ENCODE peak calls at places on chromosome 6, in six cellular contexts. U is nephron progenitor cell, A is progenitor cell of endocrine pancreas, V is body of pancreas, E is prostate gland, L is AG09309. J is an unnamed sample.

GRCh38 chr6:157155838-157156237 is 167.5 kb downstream of the TMEM242 start:
- DNase-seq in A (no peak), V (no peak), L (no peak), E (no peak), U (no peak), J (no peak)

GRCh38 chr6:159002432-159003160 is 2.6 kb upstream of the RSPH3 start:
- DNase-seq in A (no peak), L (no peak), V (no peak), U (no peak), E (no peak), J (no peak)

GRCh38 chr6:151148111-151148510 is 91.7 kb upstream of the AKAP12 start:
- DNase-seq in V (no peak), A (no peak), E (no peak), U (no peak), L (no peak), J (no peak)

GRCh38 chr6:32944265-32944664 is 3.4 kb upstream of the HLA-DMB start:
- DNase-seq in A (no peak), E (no peak), V (peak; percentile 56), L (no peak), U (no peak), J (no peak)

GRCh38 chr6:2738373-2738979 is 12.2 kb downstream of the MYLK4 start:
- DNase-seq in L (no peak), V (peak; percentile 71), A (peak; percentile 34), E (peak; percentile 43), U (peak; percentile 60), J (peak; percentile 62)

GRCh38 chr6:153778216-153778615 is 260.8 kb upstream of the OPRM1 start:
- DNase-seq in L (no peak), A (no peak), E (no peak), U (no peak), V (no peak), J (no peak)

GRCh38 chr6:155429321-155429893 is 26.2 kb downstream of the NOX3 start:
- DNase-seq in V (no peak), U (no peak), L (no peak), E (no peak), A (no peak), J (no peak)

GRCh38 chr6:84926756-84927155 is 162.4 kb upstream of the TBX18 start:
- DNase-seq in U (no peak), L (no peak), A (no peak), E (no peak), V (no peak), J (no peak)

GRCh38 chr6:10528170-10528981 is 7.2 kb downstream of the GCNT2 start:
- DNase-seq in V (peak; percentile 71), L (no peak), U (no peak), A (no peak), E (peak; percentile 64), J (no peak)

GRCh38 chr6:126033696-126034095 is 47.4 kb downstream of the TRMT11 start:
- DNase-seq in V (peak; percentile 54), E (peak; percentile 27), U (peak; percentile 10), L (peak; percentile 82), A (no peak), J (peak; percentile 10)

GRCh38 chr6:49892280-49892679 is 25.9 kb upstream of the CRISP1 start:
- DNase-seq in V (no peak), L (no peak), E (no peak), A (no peak), U (no peak), J (no peak)

GRCh38 chr6:33008944-33009861 is at the start of gene HLA-DOA:
- DNase-seq in V (peak; percentile 35), U (peak; percentile 56), E (no peak), A (no peak), L (no peak), J (peak; percentile 19)

GRCh38 chr6:79737172-79737571 is 106.0 kb downstream of the SH3BGRL2 start:
- DNase-seq in L (no peak), E (peak; percentile 51), U (peak; percentile 26), A (no peak), V (no peak), J (no peak)

GRCh38 chr6:87628424-87628823 is 38.5 kb downstream of the ORC3 start:
- DNase-seq in E (no peak), V (no peak), L (no peak), A (no peak), U (no peak), J (no peak)

GRCh38 chr6:42452171-42453026 is 673 bp upstream of the TRERF1 start:
- DNase-seq in U (peak; percentile 80), L (no peak), V (peak; percentile 80), A (peak; percentile 70), E (peak; percentile 72), J (peak; percentile 67)

GRCh38 chr6:81387163-81387562 is 365.3 kb downstream of the TENT5A start:
- DNase-seq in U (no peak), A (no peak), V (no peak), L (no peak), E (no peak), J (no peak)

GRCh38 chr6:8066108-8066507 is 1.9 kb upstream of the BLOC1S5 start:
- DNase-seq in E (no peak), U (no peak), V (no peak), A (no peak), L (no peak), J (no peak)

GRCh38 chr6:50520325-50520724 is 193.0 kb upstream of the TFAP2D start:
- DNase-seq in A (no peak), U (no peak), V (no peak), E (no peak), L (no peak), J (no peak)

GRCh38 chr6:3162565-3163247 is 5.4 kb upstream of the TUBB2A start:
- DNase-seq in U (peak; percentile 86), V (peak; percentile 83), E (peak; percentile 51), A (peak; percentile 61), L (no peak), J (peak; percentile 61)

GRCh38 chr6:5379647-5380242 is 118.4 kb downstream of the FARS2 start:
- DNase-seq in A (no peak), U (peak; percentile 11), V (no peak), E (no peak), L (no peak), J (peak; percentile 69)

GRCh38 chr6:146029573-146030184 is 817 bp downstream of the GRM1 start:
- DNase-seq in L (no peak), A (no peak), V (no peak), E (no peak), U (no peak), J (no peak)

GRCh38 chr6:106223300-106223930 is 102.1 kb downstream of the ATG5 start:
- DNase-seq in L (peak; percentile 52), V (peak; percentile 46), U (peak; percentile 61), A (peak; percentile 17), E (peak; percentile 21), J (peak; percentile 57)

GRCh38 chr6:74070091-74070490 is 374.1 kb downstream of the CD109 start:
- DNase-seq in A (no peak), L (peak; percentile 55), V (no peak), U (no peak), E (no peak), J (no peak)

GRCh38 chr6:70221025-70221714 is 81.7 kb downstream of the COL9A1 start:
- DNase-seq in L (no peak), E (no peak), U (peak; percentile 22), A (no peak), V (peak; percentile 35), J (peak; percentile 12)

DNA sequence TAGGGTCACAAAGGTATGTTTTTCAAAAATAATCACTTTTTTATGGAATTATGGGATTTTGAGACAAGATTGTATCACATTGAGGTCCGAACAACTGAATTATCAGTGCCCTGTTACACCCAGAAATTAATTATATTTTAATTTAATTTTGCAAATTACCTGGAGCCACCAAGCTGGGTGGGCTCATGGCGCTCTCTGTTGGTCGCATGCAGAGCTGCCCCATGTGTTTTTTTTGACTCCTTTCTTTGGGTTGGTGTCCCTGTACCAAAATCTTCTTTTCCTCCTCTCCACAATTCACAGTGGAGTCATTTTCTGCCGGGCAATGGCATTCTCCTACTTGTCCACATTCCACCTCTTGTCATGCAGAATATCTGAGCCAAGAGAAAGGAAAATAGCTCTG is 38.9 kb upstream of the FRMD1 start:
- DNase-seq in L (no peak), U (no peak), A (no peak), V (no peak), E (no peak), J (no peak)
- TF ChIP-seq CTCF in L (peak; percentile 44), U (peak; percentile 33), A (peak; percentile 59), V (peak; percentile 29), E (no peak), J (peak; percentile 31)

GRCh38 chr6:14321992-14322772 is 204.6 kb downstream of the CD83 start:
- DNase-seq in U (no peak), L (no peak), E (no peak), V (no peak), A (no peak), J (no peak)
- TF ChIP-seq CTCF in U (no peak), L (peak; percentile 24), E (no peak), V (no peak), A (no peak), J (no peak)

GRCh38 chr6:107789361-107789760 is 34.8 kb downstream of the SCML4 start:
- DNase-seq in A (no peak), V (no peak), U (no peak), E (no peak), L (no peak), J (no peak)
- TF ChIP-seq CTCF in A (no peak), V (no peak), U (no peak), E (no peak), L (no peak), J (no peak)

GRCh38 chr6:25472314-25472713 is 179.7 kb upstream of the SCGN start:
- DNase-seq in V (no peak), A (no peak), U (no peak), E (no peak), L (no peak), J (peak; percentile 8)
- TF ChIP-seq CTCF in V (no peak), A (peak; percentile 37), U (no peak), E (peak; percentile 15), L (peak; percentile 25), J (peak; percentile 50)

DNA sequence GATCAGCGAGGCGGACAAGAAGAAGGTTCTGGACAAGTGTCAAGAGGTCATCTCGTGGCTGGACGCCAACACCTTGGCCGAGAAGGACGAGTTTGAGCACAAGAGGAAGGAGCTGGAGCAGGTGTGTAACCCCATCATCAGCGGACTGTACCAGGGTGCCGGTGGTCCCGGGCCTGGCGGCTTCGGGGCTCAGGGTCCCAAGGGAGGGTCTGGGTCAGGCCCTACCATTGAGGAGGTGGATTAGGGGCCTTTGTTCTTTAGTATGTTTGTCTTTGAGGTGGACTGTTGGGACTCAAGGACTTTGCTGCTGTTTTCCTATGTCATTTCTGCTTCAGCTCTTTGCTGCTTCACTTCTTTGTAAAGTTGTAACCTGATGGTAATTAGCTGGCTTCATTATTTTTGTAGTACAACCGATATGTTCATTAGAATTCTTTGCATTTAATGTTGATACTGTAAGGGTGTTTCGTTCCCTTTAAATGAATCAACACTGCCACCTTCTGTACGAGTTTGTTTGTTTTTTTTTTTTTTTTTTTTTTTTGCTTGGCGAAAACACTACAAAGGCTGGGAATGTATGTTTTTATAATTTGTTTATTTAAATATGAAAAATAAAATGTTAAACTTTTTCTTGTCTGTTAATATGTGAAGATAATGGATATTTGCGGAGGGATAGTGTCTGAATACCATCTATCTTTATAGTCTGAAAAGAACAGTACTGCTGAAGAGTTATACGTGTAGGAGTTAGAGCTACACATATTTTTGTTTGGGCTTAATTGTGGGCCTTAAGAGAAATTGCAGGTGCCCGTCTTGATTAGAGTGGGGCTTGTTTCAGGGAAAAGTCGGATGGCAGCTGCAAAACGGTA is 2.3 kb downstream of the HSPA1B start:
- DNase-seq in L (no peak), A (no peak), V (no peak), E (no peak), U (no peak), J (no peak)
- TF ChIP-seq CTCF in L (peak; percentile 21), A (peak; percentile 62), V (no peak), E (no peak), U (peak; percentile 42), J (no peak)

J was measured in endothelial cell.